ENCODE peak calls at places on chromosomes 7 and 10, in ten cellular contexts. O, Q, V, S, D, A, X, G, P and I are unnamed samples. For H3K4me1, the result is how much of the 10 kb centered on the place peaks cover.

GRCh38 chr10:17533731-17534130 is 79.3 kb upstream of the ST8SIA6 start:
- DNase-seq in P (no peak), S (no peak), A (no peak), X (no peak), G (no peak), O (no peak), V (no peak), Q (no peak), D (no peak), I (no peak)

GRCh38 chr10:69458426-69459100 is 7.3 kb downstream of the TSPAN15 start:
- DNase-seq in V (no peak), D (no peak), P (no peak), A (no peak), O (peak), G (no peak), X (no peak), Q (no peak), S (no peak), I (peak)

GRCh38 chr7:80095545-80095944 is 39.1 kb upstream of the GNAI1 start:
- DNase-seq in Q (no peak), D (no peak), A (no peak), V (no peak), O (no peak), X (no peak), S (no peak), P (no peak), G (no peak), I (no peak)

GRCh38 chr10:84196941-84197340 is 2.6 kb downstream of the CDHR1 start:
- DNase-seq in V (no peak), D (no peak), O (no peak), P (no peak), G (no peak), Q (peak), A (no peak), S (no peak), X (peak), I (no peak)

GRCh38 chr10:126373137-126373536 is 15.1 kb downstream of the ADAM12 start:
- DNase-seq in S (no peak), A (no peak), P (no peak), V (no peak), O (no peak), X (no peak), D (no peak), Q (no peak), G (no peak), I (no peak)

GRCh38 chr7:30475580-30475979 is 3.0 kb downstream of the NOD1 start:
- DNase-seq in P (no peak), A (no peak), S (no peak), V (no peak), Q (no peak), O (no peak), X (no peak), G (no peak), D (no peak), I (no peak)

GRCh38 chr7:123768493-123768892 is 19.7 kb upstream of the WASL start:
- DNase-seq in V (no peak), X (no peak), P (no peak), A (no peak), S (no peak), O (no peak), G (no peak), D (no peak), Q (no peak), I (no peak)

GRCh38 chr10:42532996-42533395 is 105.4 kb downstream of the ZNF33B start:
- DNase-seq in Q (no peak), G (no peak), O (no peak), S (no peak), D (no peak), A (no peak), V (no peak), P (no peak), X (no peak), I (no peak)

GRCh38 chr10:89555688-89556445 is 20.5 kb upstream of the SLC16A12 start:
- DNase-seq in V (no peak), X (no peak), S (no peak), A (no peak), D (no peak), G (no peak), O (no peak), Q (no peak), P (no peak), I (no peak)

GRCh38 chr10:113539789-113540188 is 13.1 kb upstream of the HABP2 start:
- DNase-seq in O (no peak), A (no peak), G (no peak), V (no peak), Q (no peak), X (no peak), D (no peak), S (no peak), P (no peak), I (no peak)

GRCh38 chr7:143929224-143929920 is 5.7 kb upstream of the OR2F2 start:
- DNase-seq in A (no peak), V (no peak), Q (no peak), X (no peak), S (no peak), G (no peak), O (no peak), P (no peak), D (no peak), I (no peak)

GRCh38 chr10:120776442-120776841 is 74.7 kb upstream of the WDR11 start:
- DNase-seq in G (no peak), O (no peak), D (no peak), Q (no peak), P (no peak), X (no peak), S (no peak), A (no peak), V (no peak), I (no peak)

GRCh38 chr7:115679976-115680375 is 350.6 kb downstream of the TFEC start:
- DNase-seq in Q (no peak), S (no peak), G (no peak), P (no peak), D (peak), V (peak), A (no peak), X (no peak), O (peak), I (no peak)

GRCh38 chr10:114576132-114576487 is 82.0 kb downstream of the ABLIM1 start:
- DNase-seq in A (no peak), O (no peak), S (peak), V (no peak), X (no peak), D (no peak), P (no peak), G (no peak), Q (no peak), I (no peak)

GRCh38 chr10:102235598-102235920 is 5.8 kb downstream of the PITX3 start:
- DNase-seq in P (no peak), A (no peak), S (no peak), D (no peak), G (no peak), V (no peak), O (no peak), Q (no peak), X (no peak), I (no peak)

GRCh38 chr7:100969066-100969615 is at the start of gene MUC12:
- DNase-seq in A (no peak), D (no peak), V (no peak), O (no peak), P (no peak), G (no peak), X (no peak), S (no peak), Q (no peak), I (no peak)

GRCh38 chr7:2403718-2404648 is 572 bp downstream of the CHST12 start:
- DNase-seq in O (peak), D (no peak), X (peak), G (no peak), Q (no peak), V (peak), P (peak), S (peak), A (no peak), I (peak)

GRCh38 chr10:30591249-30591670 is 38.3 kb downstream of the LYZL2 start:
- DNase-seq in G (peak), S (no peak), P (no peak), D (peak), X (no peak), A (no peak), Q (peak), O (peak), V (peak), I (peak)

GRCh38 chr10:75208177-75208576 is 2.4 kb upstream of the VDAC2 start:
- DNase-seq in X (no peak), Q (no peak), O (no peak), G (no peak), V (no peak), S (peak), D (no peak), P (no peak), A (no peak), I (no peak)

GRCh38 chr10:132294561-132295320 is 13.0 kb downstream of the STK32C start:
- DNase-seq in A (no peak), G (no peak), S (no peak), V (no peak), X (peak), P (peak), O (no peak), Q (no peak), D (no peak), I (no peak)

GRCh38 chr7:131546126-131546525 is 10.3 kb downstream of the PODXL start:
- DNase-seq in P (no peak), S (no peak), X (no peak), O (no peak), D (no peak), A (no peak), Q (no peak), G (no peak), V (no peak), I (peak)

GRCh38 chr10:34548466-34548865 is 266.6 kb downstream of the PARD3 start:
- DNase-seq in S (no peak), P (no peak), Q (no peak), D (no peak), X (no peak), A (no peak), O (no peak), V (no peak), G (no peak), I (no peak)

GRCh38 chr7:55065079-55065478 is 46.3 kb downstream of the EGFR start:
- DNase-seq in S (peak), X (no peak), G (no peak), D (no peak), Q (no peak), O (peak), V (no peak), P (no peak), A (no peak), I (no peak)

GRCh38 chr7:1608318-1608717 is 38.5 kb upstream of the PSMG3 start:
- DNase-seq in X (no peak), D (no peak), O (no peak), G (no peak), A (no peak), S (no peak), P (no peak), V (no peak), Q (no peak), I (no peak)

GRCh38 chr7:55185321-55185802 is 166.5 kb downstream of the EGFR start:
- DNase-seq in P (no peak), X (no peak), Q (no peak), G (no peak), D (no peak), S (no peak), A (no peak), V (no peak), O (no peak), I (no peak)

GRCh38 chr7:128341733-128342132 is 2.0 kb downstream of the RBM28 start:
- DNase-seq in Q (no peak), G (no peak), P (no peak), X (no peak), A (no peak), O (no peak), D (no peak), S (no peak), V (no peak), I (no peak)

GRCh38 chr7:139396323-139396951 is 36.7 kb downstream of the LUC7L2 start:
- DNase-seq in O (no peak), S (no peak), D (no peak), A (no peak), Q (no peak), P (no peak), G (no peak), V (no peak), X (no peak), I (no peak)

GRCh38 chr10:79224992-79225391 is 122.3 kb upstream of the PPIF start:
- DNase-seq in D (no peak), G (no peak), S (no peak), V (no peak), A (no peak), Q (no peak), O (no peak), P (peak), X (no peak), I (no peak)

GRCh38 chr10:29946953-29947700 is 112.3 kb downstream of the JCAD start:
- DNase-seq in S (peak), D (no peak), Q (peak), A (peak), X (peak), P (no peak), V (no peak), G (no peak), O (peak), I (peak)

GRCh38 chr10:89398003-89398749 is 5.8 kb downstream of the IFIT1 start:
- DNase-seq in D (no peak), A (no peak), P (no peak), O (no peak), X (no peak), G (no peak), Q (no peak), V (no peak), S (no peak), I (no peak)

GRCh38 chr7:97847791-97848190 is 24.4 kb downstream of the ASNS start:
- DNase-seq in V (no peak), G (no peak), D (no peak), X (no peak), A (no peak), P (no peak), Q (no peak), S (no peak), O (no peak), I (no peak)

GRCh38 chr7:16170671-16171070 is 250.7 kb downstream of the CRPPA start:
- DNase-seq in S (no peak), D (no peak), V (no peak), P (peak), Q (no peak), X (no peak), A (no peak), G (no peak), O (no peak), I (no peak)

GRCh38 chr10:7956508-7956907 is 98.0 kb upstream of the GATA3 start:
- DNase-seq in V (no peak), O (no peak), P (no peak), A (no peak), Q (no peak), D (no peak), X (no peak), S (no peak), G (no peak), I (no peak)

GRCh38 chr10:104309980-104310978 is 28.0 kb downstream of the ITPRIP start:
- DNase-seq in A (peak), O (peak), Q (peak), G (no peak), D (no peak), X (peak), S (peak), V (no peak), P (no peak), I (no peak)

GRCh38 chr7:94698275-94698674 is 42.3 kb upstream of the SGCE start:
- DNase-seq in Q (no peak), X (no peak), G (no peak), V (no peak), O (no peak), S (no peak), D (no peak), A (no peak), P (no peak), I (no peak)

GRCh38 chr7:104328970-104329825 is 795 bp downstream of the LHFPL3 start:
- DNase-seq in P (peak), S (no peak), X (no peak), V (no peak), D (no peak), G (no peak), Q (no peak), O (peak), A (no peak), I (no peak)

DNA sequence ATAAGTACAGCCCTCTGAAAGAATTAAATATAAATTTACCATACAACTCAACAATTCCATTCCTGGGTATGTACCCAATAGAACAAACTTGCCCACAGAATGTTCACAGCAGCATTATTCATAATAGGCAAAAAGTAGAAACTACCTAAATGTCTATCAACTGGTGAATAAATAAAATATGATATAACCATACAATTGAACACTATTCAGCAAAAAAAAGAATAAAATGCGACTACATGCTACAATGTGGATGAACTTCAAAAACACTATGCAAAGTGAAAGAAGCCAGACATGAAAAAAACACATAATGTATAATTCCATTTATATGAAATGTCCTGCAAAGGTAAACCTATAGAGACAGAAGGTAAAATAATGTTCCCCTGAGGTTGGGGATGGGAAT is 2.0 kb upstream of the CPN1 start:
- DNase-seq in X (no peak), V (no peak), P (no peak), D (no peak), A (no peak), S (no peak), O (no peak), G (no peak), Q (no peak), I (no peak)
- H3K4me1 ChIP-seq in X (under half), V (under half), P (under half), D (under half), A (under half), S (under half), O (under half), G (under half), Q (under half), I (under half)

GRCh38 chr10:108303149-108303548 is 1138.6 kb upstream of the SORCS1 start:
- DNase-seq in G (no peak), O (no peak), P (no peak), V (no peak), A (no peak), X (no peak), S (no peak), D (no peak), Q (no peak), I (no peak)

DNA sequence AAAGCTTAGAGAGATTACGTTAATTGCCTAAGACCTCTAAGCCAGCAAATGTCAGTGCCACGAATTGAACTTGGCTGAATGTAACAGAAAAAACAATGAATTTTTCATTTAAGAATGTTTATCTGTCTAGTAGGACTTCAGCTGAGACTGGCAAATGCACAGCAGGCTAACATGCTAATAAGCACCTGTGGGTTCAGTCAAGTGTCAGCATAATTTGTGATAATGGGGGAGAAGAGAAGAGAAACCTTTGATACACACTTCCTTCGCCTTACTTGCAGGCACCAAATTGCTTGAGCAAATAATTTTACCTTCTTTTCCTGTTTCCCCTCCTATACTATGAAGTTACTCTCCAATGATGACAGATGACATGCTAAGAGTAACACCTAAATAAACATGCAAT is 1136.5 kb upstream of the SORCS1 start:
- DNase-seq in V (no peak), D (no peak), S (no peak), Q (no peak), A (no peak), G (no peak), X (no peak), O (no peak), P (no peak), I (no peak)
- H3K4me1 ChIP-seq in V (under half), D (under half), S (under half), Q (under half), A (under half), G (under half), X (under half), O (under half), P (under half), I (under half)

GRCh38 chr10:124630551-124630950 is 113.6 kb downstream of the FAM53B start:
- DNase-seq in A (no peak), G (no peak), O (no peak), S (no peak), V (no peak), D (no peak), Q (no peak), P (no peak), X (no peak), I (no peak)
- H3K4me1 ChIP-seq in A (half or more), G (under half), O (half or more), S (half or more), V (half or more), D (under half), Q (half or more), P (under half), X (half or more), I (under half)

DNA sequence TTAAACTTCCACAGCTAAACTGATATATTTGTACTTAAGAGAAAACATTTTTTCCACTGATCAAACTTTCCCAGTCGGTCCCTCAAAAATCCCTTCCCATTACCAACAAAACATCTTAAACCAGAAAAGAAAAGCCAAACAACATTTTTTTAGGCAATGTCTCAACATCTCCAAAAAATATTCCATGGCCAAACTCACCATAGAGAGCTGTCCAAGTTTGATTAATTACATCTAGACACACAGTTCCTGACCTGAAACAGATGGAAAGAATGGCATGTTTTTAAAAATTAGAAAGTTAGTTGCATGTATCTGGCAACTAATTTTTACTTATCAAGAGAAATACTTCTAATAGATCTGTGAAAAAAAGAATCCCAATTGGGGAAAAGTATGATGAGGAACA is 95.4 kb downstream of the UBE2H start:
- DNase-seq in S (no peak), A (no peak), O (no peak), D (no peak), Q (no peak), G (no peak), P (no peak), V (no peak), X (no peak), I (no peak)
- H3K4me1 ChIP-seq in S (half or more), A (half or more), O (half or more), D (under half), Q (half or more), G (under half), P (under half), V (under half), X (half or more), I (under half)